ENCODE peak calls at places on chromosome 21, in seven cellular contexts. O, M, V, G, K, A and F are unnamed samples.
A peak's percentile ranks its signal among the peaks of the same experiment; 100 is the strongest.

GRCh38 chr21:28069446-28069845 is 923.2 kb downstream of the LTN1 start:
- DNase-seq in O (no peak), M (no peak), V (no peak), G (no peak), K (no peak), A (no peak), F (no peak)

GRCh38 chr21:29641001-29641634 is 298.7 kb downstream of the GRIK1 start:
- DNase-seq in O (no peak), M (no peak), V (no peak), G (no peak), K (no peak), A (no peak), F (no peak)

GRCh38 chr21:37862536-37862935 is 53.7 kb downstream of the KCNJ6 start:
- DNase-seq in O (no peak), M (no peak), V (no peak), G (peak; percentile 35), K (no peak), A (no peak), F (peak; percentile 25)

GRCh38 chr21:38148046-38148445 is 108.7 kb upstream of the KCNJ15 start:
- DNase-seq in O (no peak), M (no peak), V (no peak), G (no peak), K (no peak), A (no peak), F (peak; percentile 36)

GRCh38 chr21:34027727-34028461 is 45.5 kb upstream of the MRPS6 start:
- DNase-seq in O (no peak), M (no peak), V (no peak), G (no peak), K (no peak), A (no peak), F (no peak)

GRCh38 chr21:37237764-37238163 is 29.4 kb downstream of the VPS26C start:
- DNase-seq in O (no peak), M (no peak), V (no peak), G (no peak), K (no peak), A (no peak), F (no peak)

GRCh38 chr21:27366846-27367245 is 400.0 kb upstream of the ADAMTS5 start:
- DNase-seq in O (no peak), M (no peak), V (no peak), G (no peak), K (no peak), A (no peak), F (no peak)

GRCh38 chr21:29347274-29347681 is 48.6 kb downstream of the BACH1 start:
- DNase-seq in O (no peak), M (no peak), V (no peak), G (no peak), K (no peak), A (no peak), F (no peak)

GRCh38 chr21:33152228-33153130 is 77.3 kb upstream of the IFNAR2 start:
- DNase-seq in O (no peak), M (no peak), V (no peak), G (no peak), K (no peak), A (peak; percentile 7), F (no peak)

DNA sequence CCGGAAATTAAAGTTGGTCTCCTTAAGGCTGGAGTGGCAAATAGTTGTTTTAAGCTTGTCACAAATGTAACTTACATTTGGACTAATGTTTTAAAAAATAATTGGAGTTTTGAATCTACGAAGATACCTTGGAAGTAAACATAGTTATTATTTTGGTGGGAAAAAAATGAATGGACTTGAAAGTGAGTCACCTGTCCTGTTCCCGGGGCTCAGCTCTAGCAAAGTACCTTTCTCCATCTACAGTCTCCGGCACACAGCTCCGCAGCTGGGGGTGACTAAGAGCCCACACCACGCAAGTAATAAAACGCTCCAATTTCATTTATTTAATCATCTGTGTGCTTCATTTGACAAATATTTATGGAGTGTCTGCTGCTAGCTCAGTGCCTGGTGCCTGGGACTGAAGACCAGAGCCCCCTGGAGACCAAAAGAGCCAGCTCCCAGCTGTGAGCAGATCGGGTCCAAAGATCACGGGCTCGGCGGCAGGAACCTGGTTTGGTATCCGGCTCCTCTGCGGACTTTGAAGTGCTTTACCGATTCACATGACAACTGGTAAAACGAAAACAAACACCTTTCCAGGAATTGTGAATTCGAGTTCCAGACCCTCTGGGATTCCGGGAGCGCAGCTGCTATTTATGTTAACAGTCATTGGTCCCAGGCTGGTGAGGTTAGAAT is 1.7 kb upstream of the RIPK4 start:
- DNase-seq in O (peak; percentile 74), M (no peak), V (no peak), G (peak; percentile 70), K (no peak), A (no peak), F (peak; percentile 72)
- TF ChIP-seq CTCF in O (no peak), M (no peak), V (peak; percentile 32), G (no peak), K (no peak), A (peak; percentile 54), F (peak; percentile 28)

GRCh38 chr21:35932232-35932911 is 128.0 kb downstream of the SETD4 start:
- DNase-seq in O (peak; percentile 72), M (peak; percentile 88), V (peak; percentile 37), G (peak; percentile 70), K (peak; percentile 61), A (no peak), F (peak; percentile 93)

GRCh38 chr21:35933466-35933865 is 126.9 kb downstream of the SETD4 start:
- DNase-seq in O (peak; percentile 81), M (peak; percentile 80), V (no peak), G (peak; percentile 67), K (peak; percentile 64), A (no peak), F (peak; percentile 80)
- TF ChIP-seq CTCF in O (no peak), M (peak; percentile 23), V (no peak), G (no peak), K (no peak), A (no peak), F (no peak)

GRCh38 chr21:46456750-46457149 is 1.9 kb upstream of the DIP2A start:
- DNase-seq in O (peak; percentile 41), M (no peak), V (no peak), G (peak; percentile 20), K (no peak), A (no peak), F (no peak)

GRCh38 chr21:46457801-46458314 is 833 bp upstream of the DIP2A start:
- DNase-seq in O (peak; percentile 71), M (no peak), V (no peak), G (peak; percentile 41), K (peak; percentile 39), A (no peak), F (peak; percentile 42)

GRCh38 chr21:46459024-46459355 is 299 bp downstream of the DIP2A start:
- DNase-seq in O (no peak), M (no peak), V (no peak), G (no peak), K (no peak), A (no peak), F (no peak)

GRCh38 chr21:46459356-46460112 is 843 bp downstream of the DIP2A start:
- DNase-seq in O (peak; percentile 70), M (peak; percentile 54), V (no peak), G (peak; percentile 26), K (peak; percentile 45), A (no peak), F (peak; percentile 37)

DNA sequence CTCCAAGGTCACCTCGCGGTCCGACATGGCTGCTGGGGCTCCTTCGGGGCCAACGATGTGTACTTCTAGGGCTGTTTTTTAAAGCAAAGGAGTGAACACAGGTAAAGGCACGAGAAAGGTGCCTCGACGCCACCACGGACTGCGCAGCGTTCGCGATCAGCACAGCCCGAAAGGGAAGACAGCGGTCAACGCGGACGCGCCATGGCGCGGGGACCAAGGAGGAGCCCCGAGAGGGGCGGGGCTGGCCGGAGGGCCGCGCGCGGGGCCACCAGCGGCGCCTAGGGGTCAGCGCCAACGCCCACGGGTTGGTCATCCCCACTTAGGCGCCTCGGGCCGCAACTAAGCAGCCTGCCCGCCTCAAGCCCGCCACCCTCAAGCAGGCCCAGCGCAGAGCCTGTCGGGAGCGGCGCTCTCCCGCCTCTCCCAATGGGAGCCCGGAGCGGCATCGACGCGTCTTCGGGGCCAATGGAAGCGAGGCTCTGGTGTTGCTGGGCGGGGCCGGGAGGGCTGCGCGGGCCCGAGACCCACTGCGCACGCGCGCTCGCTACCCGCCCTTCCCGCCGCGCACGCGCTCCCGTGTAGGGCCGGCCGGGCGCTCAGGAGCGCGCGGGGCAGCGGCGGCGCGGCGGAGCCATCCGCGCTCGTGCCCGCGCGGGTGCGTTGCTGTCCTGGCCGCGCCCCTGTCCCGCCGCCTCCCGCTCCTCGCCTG is at the start of gene DIP2A:
- DNase-seq in O (peak; percentile 97), M (peak; percentile 93), V (peak; percentile 99), G (peak; percentile 99), K (peak; percentile 97), A (peak; percentile 88), F (peak; percentile 97)
- TF ChIP-seq CTCF in O (peak; percentile 23), M (no peak), V (no peak), G (no peak), K (no peak), A (no peak), F (no peak)

DNA sequence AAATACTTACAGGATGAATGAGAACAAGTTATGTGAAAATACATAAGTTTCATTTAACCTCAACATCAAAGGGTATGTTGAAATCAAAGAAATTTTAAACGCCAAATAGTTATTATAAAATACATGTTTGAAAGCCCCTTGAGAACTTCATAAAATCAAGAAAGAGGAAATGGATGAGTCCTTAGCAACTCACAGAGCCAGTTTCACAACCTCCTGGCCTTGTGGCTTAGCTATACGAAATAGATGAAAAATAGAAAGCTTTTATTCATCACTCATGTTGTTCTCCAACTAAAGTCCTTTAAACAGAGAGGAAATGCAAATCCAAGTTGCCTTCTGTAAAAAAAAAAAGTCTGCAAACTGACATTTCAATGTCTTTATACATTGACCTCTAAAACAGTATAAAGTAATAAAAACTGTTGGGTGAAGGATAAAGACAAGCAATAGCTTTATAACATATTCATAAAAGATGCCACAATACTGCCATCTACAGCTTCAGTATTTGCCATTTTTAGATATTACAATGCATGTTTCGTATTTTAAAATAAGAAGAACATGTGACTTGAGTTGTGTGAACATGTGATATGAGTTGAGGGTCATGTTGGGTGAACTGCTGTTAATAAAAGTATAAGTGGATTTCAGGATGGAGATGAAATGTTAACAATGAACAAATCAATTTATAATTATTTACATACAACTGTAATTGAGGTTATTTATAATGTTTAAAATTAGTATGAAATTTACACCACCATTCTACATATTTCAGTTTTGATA is 847.7 kb downstream of the MRPL39 start:
- DNase-seq in O (no peak), M (no peak), V (no peak), G (no peak), K (no peak), A (no peak), F (peak; percentile 8)
- TF ChIP-seq CTCF in O (no peak), M (no peak), V (no peak), G (no peak), K (no peak), A (no peak), F (no peak)

GRCh38 chr21:44875341-44875740 is 1.9 kb upstream of the PTTG1IP start:
- DNase-seq in O (no peak), M (no peak), V (no peak), G (no peak), K (no peak), A (no peak), F (peak; percentile 72)
- TF ChIP-seq CTCF in O (no peak), M (no peak), V (no peak), G (peak; percentile 47), K (no peak), A (no peak), F (no peak)